ENCODE peak calls at places on chromosomes 2 and 18, in ten cellular contexts. Z is esophagus squamous epithelium; P is neural progenitor cell; A is stomach; W is fibroblast of lung; U is OCI-LY7; L is Peyer's patch; H is aorta; C is SJSA1; F is CD4-positive, CD25-positive, alpha-beta regulatory T cell. O is an unnamed sample.

GRCh38 chr18:68937204-68937603 is 139.3 kb downstream of the CCDC102B start:
- DNase-seq in Z (no peak), P (no peak), A (no peak), W (no peak), U (no peak), L (no peak), H (no peak), C (no peak), F (no peak), O (no peak)

GRCh38 chr2:24382363-24383021 is 22.2 kb upstream of the ITSN2 start:
- DNase-seq in Z (no peak), P (peak; percentile 76), A (peak; percentile 60), W (peak; percentile 22), U (peak; percentile 79), L (peak; percentile 74), H (peak; percentile 62), C (peak; percentile 41), F (peak; percentile 68), O (peak; percentile 89)

GRCh38 chr2:167491788-167492187 is 603.5 kb downstream of the XIRP2 start:
- DNase-seq in Z (no peak), P (no peak), A (no peak), W (no peak), U (no peak), L (no peak), H (no peak), C (no peak), F (no peak), O (no peak)

GRCh38 chr2:38375711-38376345 is 1.2 kb downstream of the ATL2 start:
- DNase-seq in Z (no peak), P (peak; percentile 66), A (no peak), W (peak; percentile 27), U (no peak), L (peak; percentile 80), H (peak; percentile 65), C (no peak), F (no peak), O (no peak)

GRCh38 chr2:65411056-65411795 is 21.2 kb downstream of the SPRED2 start:
- DNase-seq in Z (no peak), P (no peak), A (no peak), W (no peak), U (no peak), L (peak; percentile 76), H (no peak), C (no peak), F (no peak), O (no peak)

GRCh38 chr2:25323042-25323514 is 18.6 kb downstream of the DNMT3A start:
- DNase-seq in Z (no peak), P (peak; percentile 53), A (no peak), W (peak; percentile 49), U (no peak), L (peak; percentile 66), H (peak; percentile 40), C (no peak), F (peak; percentile 56), O (peak; percentile 88)

GRCh38 chr18:9951022-9951859 is 37.4 kb downstream of the VAPA start:
- DNase-seq in Z (no peak), P (peak; percentile 73), A (no peak), W (peak; percentile 75), U (peak; percentile 45), L (no peak), H (no peak), C (peak; percentile 50), F (peak; percentile 16), O (peak; percentile 78)

GRCh38 chr2:238938460-238939055 is 90.7 kb downstream of the TWIST2 start:
- DNase-seq in Z (no peak), P (no peak), A (peak; percentile 32), W (peak; percentile 98), U (no peak), L (peak; percentile 76), H (peak; percentile 88), C (no peak), F (no peak), O (no peak)

GRCh38 chr2:113886479-113887383 is 3.2 kb upstream of the ACTR3 start:
- DNase-seq in Z (peak; percentile 10), P (no peak), A (peak; percentile 55), W (peak; percentile 94), U (peak; percentile 89), L (peak; percentile 89), H (peak; percentile 79), C (peak; percentile 86), F (peak; percentile 24), O (no peak)

GRCh38 chr2:122960727-122961641 is 1064.1 kb upstream of the CNTNAP5 start:
- DNase-seq in Z (no peak), P (no peak), A (no peak), W (peak; percentile 69), U (no peak), L (no peak), H (no peak), C (no peak), F (no peak), O (no peak)

GRCh38 chr18:34773961-34774754 is 64.1 kb downstream of the DTNA start:
- DNase-seq in Z (no peak), P (no peak), A (peak; percentile 59), W (peak; percentile 76), U (no peak), L (no peak), H (peak; percentile 55), C (peak; percentile 55), F (no peak), O (no peak)

GRCh38 chr2:113720167-113720566 is 36.3 kb downstream of the SLC35F5 start:
- DNase-seq in Z (no peak), P (peak; percentile 5), A (no peak), W (peak; percentile 16), U (peak; percentile 11), L (no peak), H (no peak), C (no peak), F (no peak), O (no peak)

GRCh38 chr18:9902832-9903231 is 11.0 kb upstream of the VAPA start:
- DNase-seq in Z (no peak), P (peak; percentile 30), A (no peak), W (no peak), U (no peak), L (no peak), H (no peak), C (no peak), F (no peak), O (peak; percentile 73)

GRCh38 chr2:233419626-233420431 is 65.5 kb downstream of the DGKD start:
- DNase-seq in Z (no peak), P (peak; percentile 64), A (peak; percentile 76), W (no peak), U (peak; percentile 23), L (peak; percentile 61), H (no peak), C (no peak), F (peak; percentile 44), O (no peak)
- H3K4me1 ChIP-seq in Z (no peaks in the 10 kb centered on the region), P (peaks cover 10% of the 10 kb centered on the region), A (peaks cover 73% of the 10 kb centered on the region), W (peaks cover 13% of the 10 kb centered on the region), U (peaks cover 72% of the 10 kb centered on the region), L (peaks cover 12% of the 10 kb centered on the region), H (peaks cover 6% of the 10 kb centered on the region), C (peaks cover 49% of the 10 kb centered on the region), F (peaks cover 83% of the 10 kb centered on the region), O (peaks cover 11% of the 10 kb centered on the region)

DNA sequence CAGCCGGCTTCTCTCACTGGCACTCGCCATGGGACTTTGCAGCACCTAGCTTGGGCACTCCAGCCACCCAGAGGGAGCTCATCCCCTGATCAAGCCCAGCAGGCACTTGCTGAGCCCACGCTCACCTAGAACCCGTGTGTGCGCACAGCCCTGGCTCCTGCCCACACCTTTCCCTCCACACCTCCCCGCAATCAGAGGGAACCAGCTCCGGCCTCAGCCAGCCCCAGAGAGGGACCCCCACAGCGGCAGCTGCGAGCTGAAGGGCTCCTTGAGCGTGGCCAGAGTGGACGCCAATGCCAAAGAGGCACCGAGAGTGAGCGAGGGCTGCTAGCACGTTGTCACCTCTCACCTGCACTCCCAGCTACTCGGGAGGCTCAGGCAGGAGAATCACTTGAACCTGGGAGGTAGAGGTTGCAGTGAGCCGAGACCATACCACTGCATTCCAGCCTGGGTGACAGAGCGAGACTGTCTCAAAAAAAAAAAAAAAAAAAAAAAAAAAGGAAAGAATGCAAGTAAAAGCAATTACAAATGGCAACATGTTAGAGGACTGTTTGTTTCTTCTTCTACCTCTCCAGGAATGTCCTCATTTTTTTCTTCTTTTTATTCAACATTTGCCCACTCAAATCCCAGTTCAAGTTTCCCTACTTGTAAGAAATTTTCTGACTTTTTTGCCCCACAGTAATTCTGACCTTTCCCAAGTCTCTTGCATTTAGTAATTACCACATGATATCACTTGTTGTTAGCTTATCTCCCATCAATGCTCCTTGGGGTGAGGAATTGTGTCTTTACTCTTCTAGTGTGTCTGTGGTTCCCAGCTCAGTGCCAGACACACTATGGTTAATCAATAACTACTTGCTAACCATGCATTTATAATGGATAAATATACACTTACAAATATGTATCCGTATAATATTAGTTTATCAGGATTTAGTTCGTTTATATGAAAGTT is 40.6 kb upstream of the ST3GAL5 start:
- DNase-seq in Z (no peak), P (no peak), A (no peak), W (peak; percentile 12), U (no peak), L (no peak), H (no peak), C (no peak), F (no peak), O (peak; percentile 56)
- H3K4me3 ChIP-seq in Z (no peak overlapping the region), P (no peak overlapping the region), A (no peak overlapping the region), W (no peak overlapping the region), U (no peak overlapping the region), L (no peak overlapping the region), H (no peak overlapping the region), C (no peak overlapping the region), F (no peak overlapping the region), O (no peak overlapping the region)

DNA sequence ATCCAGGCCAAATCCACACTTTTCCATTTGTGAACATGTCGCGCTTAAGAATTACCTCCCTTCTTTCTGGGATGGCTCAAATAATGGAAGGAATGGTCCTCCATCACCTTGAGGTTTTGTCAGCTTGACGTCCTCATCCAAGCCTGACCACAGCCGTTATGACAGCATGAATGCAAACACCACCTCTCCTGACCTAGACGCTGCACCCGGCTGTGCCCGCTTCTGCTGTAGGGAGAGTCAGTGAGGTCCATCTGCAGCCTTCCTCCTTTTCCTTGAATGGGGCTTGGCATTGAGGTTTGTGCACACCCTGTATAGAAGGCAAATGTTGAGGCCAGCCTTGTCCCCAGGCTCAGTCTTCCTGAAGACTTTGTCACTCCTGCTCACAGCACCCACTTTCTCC is 85.5 kb downstream of the TGOLN2 start:
- DNase-seq in Z (no peak), P (no peak), A (no peak), W (no peak), U (no peak), L (peak; percentile 24), H (no peak), C (no peak), F (no peak), O (no peak)
- H3K4me1 ChIP-seq in Z (no peaks in the 10 kb centered on the region), P (peaks cover 42% of the 10 kb centered on the region), A (no peaks in the 10 kb centered on the region), W (no peaks in the 10 kb centered on the region), U (no peaks in the 10 kb centered on the region), L (no peaks in the 10 kb centered on the region), H (no peaks in the 10 kb centered on the region), C (no peaks in the 10 kb centered on the region), F (no peaks in the 10 kb centered on the region), O (peaks cover 5% of the 10 kb centered on the region)

DNA sequence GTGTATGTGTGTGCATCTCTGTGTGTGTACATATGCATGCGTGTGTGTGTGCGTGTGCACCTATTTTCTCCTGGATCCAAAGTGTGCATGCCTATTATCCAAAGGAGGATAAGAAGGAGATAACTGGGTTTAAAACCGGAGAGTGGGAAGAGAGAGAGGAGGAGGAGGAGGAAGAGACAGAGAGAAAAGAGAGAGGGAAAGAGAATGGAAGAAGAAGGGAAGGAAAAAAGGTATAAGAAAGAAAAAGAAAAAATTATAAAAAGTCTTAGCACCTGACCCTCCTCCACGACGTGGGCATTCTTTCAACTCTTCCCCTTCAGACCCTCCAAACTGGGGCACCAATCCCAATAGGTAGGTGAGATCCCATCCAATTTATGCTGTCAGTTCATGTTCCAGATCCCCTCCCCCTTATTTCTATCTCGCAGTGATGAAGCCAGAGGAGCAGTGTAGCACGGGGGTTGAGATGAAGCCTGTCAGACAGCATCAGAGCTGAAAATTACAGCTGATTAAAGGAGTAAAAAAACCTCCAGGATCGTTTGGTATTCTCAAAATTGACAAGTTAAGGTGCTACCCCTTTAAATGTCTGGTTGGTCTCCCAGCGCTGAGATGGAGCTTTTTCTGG is 386.7 kb upstream of the ATP5MC3 start:
- DNase-seq in Z (no peak), P (no peak), A (no peak), W (no peak), U (no peak), L (no peak), H (no peak), C (no peak), F (no peak), O (no peak)
- H3K4me3 ChIP-seq in Z (no peak overlapping the region), P (no peak overlapping the region), A (no peak overlapping the region), W (no peak overlapping the region), U (no peak overlapping the region), L (no peak overlapping the region), H (no peak overlapping the region), C (no peak overlapping the region), F (no peak overlapping the region), O (no peak overlapping the region)